ENCODE peak calls at places on chromosomes 6 and 20, in nine cellular contexts. W, J, L, A, Q, B, I, N and F are unnamed samples.

GRCh38 chr6:31049518-31049917 is 39.2 kb downstream of the MUC22 start:
- DNase-seq in W (no peak), J (no peak), L (no peak), A (no peak), Q (no peak), B (no peak), I (no peak), N (no peak), F (no peak)

GRCh38 chr6:145836767-145837166 is 22.2 kb upstream of the FBXO30 start:
- DNase-seq in W (no peak), J (no peak), L (no peak), A (no peak), Q (no peak), B (no peak), I (no peak), N (no peak), F (no peak)

GRCh38 chr6:11650711-11651110 is 113.2 kb downstream of the TMEM170B start:
- DNase-seq in W (no peak), J (no peak), L (no peak), A (no peak), Q (no peak), B (no peak), I (no peak), N (no peak), F (no peak)

GRCh38 chr6:128238248-128238647 is 282.2 kb downstream of the PTPRK start:
- DNase-seq in W (no peak), J (no peak), L (no peak), A (no peak), Q (no peak), B (no peak), I (no peak), N (no peak), F (no peak)

GRCh38 chr20:17205261-17205660 is 21.6 kb upstream of the PCSK2 start:
- DNase-seq in W (no peak), J (no peak), L (no peak), A (no peak), Q (no peak), B (no peak), I (no peak), N (no peak), F (no peak)

GRCh38 chr20:39568090-39568489 is 605.9 kb downstream of the DHX35 start:
- DNase-seq in W (no peak), J (no peak), L (no peak), A (no peak), Q (no peak), B (no peak), I (no peak), N (no peak), F (no peak)

GRCh38 chr20:9302073-9302425 is 212.3 kb upstream of the LAMP5 start:
- DNase-seq in W (no peak), J (no peak), L (no peak), A (no peak), Q (no peak), B (no peak), I (no peak), N (no peak), F (no peak)

GRCh38 chr6:26304213-26305096 is 60.5 kb upstream of the BTN3A2 start:
- DNase-seq in W (peak; percentile 44), J (no peak), L (peak; percentile 38), A (no peak), Q (no peak), B (peak; percentile 67), I (no peak), N (no peak), F (peak; percentile 54)

GRCh38 chr20:14477125-14477524 is 139.7 kb upstream of the FLRT3 start:
- DNase-seq in W (no peak), J (no peak), L (no peak), A (no peak), Q (no peak), B (peak; percentile 18), I (no peak), N (no peak), F (no peak)

GRCh38 chr20:44104807-44105517 is 82.0 kb downstream of the JPH2 start:
- DNase-seq in W (no peak), J (peak; percentile 57), L (peak; percentile 15), A (no peak), Q (no peak), B (peak; percentile 38), I (no peak), N (peak; percentile 68), F (peak; percentile 26)

GRCh38 chr6:157487110-157487773 is 106.3 kb downstream of the ZDHHC14 start:
- DNase-seq in W (no peak), J (no peak), L (no peak), A (no peak), Q (no peak), B (no peak), I (no peak), N (no peak), F (no peak)

GRCh38 chr20:635609-636338 is 17.2 kb downstream of the SRXN1 start:
- DNase-seq in W (no peak), J (no peak), L (no peak), A (no peak), Q (no peak), B (no peak), I (no peak), N (no peak), F (no peak)
- TF ChIP-seq POLR2A in W (no peak), J (no peak), L (no peak), A (no peak), Q (no peak), B (no peak), I (no peak), N (no peak), F (no peak)

GRCh38 chr20:63659370-63659769 is 1.3 kb downstream of the RTEL1 start:
- DNase-seq in W (no peak), J (no peak), L (no peak), A (no peak), Q (no peak), B (no peak), I (no peak), N (no peak), F (peak; percentile 81)
- H3K4me3 ChIP-seq in W (peak overlapping the region; percentile 68), J (peak overlapping the region; percentile 79), L (peak overlapping the region; percentile 70), A (peak overlapping the region; percentile 72), Q (peak overlapping the region; percentile 88), B (peak overlapping the region; percentile 91), I (peak overlapping the region; percentile 74), N (peak overlapping the region; percentile 62), F (no peak overlapping the region)

DNA sequence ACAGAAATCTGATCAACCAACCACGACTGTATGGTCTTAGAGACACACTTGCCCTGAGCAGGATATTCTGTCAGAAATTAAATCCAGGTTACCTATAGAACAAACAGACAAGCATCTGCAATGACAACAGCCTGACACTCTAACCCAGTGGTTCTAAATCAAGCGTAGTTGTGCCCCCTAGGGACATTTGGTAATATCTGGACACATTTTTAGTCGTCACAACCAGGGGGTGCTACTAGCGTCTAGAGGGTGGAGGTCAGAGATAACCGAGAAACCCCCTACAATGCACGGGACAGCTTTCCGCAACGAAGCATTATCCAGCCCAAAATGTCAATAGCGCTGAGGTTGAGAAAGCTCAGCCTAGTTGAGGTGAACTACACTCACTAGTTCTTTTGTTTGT is 32.3 kb downstream of the ID4 start:
- DNase-seq in W (no peak), J (no peak), L (no peak), A (no peak), Q (no peak), B (no peak), I (no peak), N (no peak), F (no peak)
- TF ChIP-seq CTCF in W (no peak), J (no peak), L (no peak), A (no peak), Q (no peak), B (no peak), I (no peak), N (no peak), F (no peak)

DNA sequence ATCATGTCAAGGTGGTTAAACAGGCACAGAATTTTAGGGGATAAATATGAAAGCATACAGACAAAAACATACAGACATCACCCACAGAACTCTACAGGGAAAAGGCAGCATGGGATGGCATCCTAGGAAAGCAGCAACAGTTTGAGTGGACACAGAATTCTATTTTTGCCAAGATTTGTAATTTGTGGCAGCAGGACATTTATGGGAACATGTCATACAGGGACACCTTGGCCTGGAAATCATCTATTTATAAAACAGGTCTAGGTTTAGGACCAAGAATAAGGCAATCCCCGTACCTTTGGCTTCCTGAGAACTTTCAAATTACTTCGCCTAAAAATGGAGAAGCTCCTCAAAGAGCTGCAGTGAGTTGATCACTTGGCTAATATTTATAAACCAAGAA is 17.5 kb downstream of the ARHGAP18 start:
- DNase-seq in W (no peak), J (no peak), L (no peak), A (no peak), Q (no peak), B (no peak), I (no peak), N (no peak), F (no peak)
- TF ChIP-seq POLR2A in W (no peak), J (no peak), L (no peak), A (no peak), Q (no peak), B (no peak), I (no peak), N (no peak), F (no peak)

DNA sequence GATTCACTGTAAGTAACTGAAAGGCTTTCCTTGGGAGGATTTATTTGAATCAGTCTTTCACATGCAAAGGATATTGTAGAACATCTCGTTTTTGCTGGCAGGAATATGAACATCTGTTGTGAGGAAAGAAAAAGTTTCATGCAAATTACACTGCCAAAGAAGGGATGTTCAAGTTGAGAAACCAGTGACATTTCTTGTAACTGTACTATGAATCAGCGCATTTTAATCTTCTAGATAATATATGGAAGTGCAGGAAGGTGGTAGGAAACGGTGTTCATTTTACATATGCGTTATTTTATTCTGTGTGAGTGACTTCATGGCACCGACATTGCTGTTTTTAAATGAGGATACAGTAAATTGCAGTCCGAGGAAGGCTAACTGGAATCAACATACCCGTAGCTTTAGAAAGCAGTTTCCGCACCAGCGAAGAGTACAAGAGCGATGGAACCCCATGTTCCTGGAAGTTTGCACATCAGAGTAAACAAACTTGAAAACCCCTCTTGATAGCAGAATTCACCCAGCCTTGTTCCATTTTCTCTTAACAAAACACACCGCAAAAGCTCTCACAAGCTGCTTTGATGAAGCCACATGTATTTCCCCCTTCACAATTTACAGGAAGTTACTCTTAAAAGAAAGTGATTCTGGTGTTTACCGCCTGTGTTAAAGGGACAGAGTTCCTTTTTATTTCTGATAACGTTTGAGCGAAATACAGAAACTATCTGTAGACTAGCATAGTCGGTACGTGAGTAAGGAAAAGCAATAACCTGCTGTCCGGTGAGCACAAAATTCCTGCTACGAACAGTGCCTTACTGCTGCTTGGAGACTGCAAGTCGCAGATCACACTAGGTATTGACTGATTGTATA is 11.5 kb downstream of the PRDM1 start:
- DNase-seq in W (no peak), J (peak; percentile 53), L (no peak), A (no peak), Q (no peak), B (no peak), I (no peak), N (peak; percentile 65), F (no peak)
- H3K4me3 ChIP-seq in W (peak overlapping the region; percentile 19), J (peak overlapping the region; percentile 35), L (peak overlapping the region; percentile 24), A (peak overlapping the region; percentile 38), Q (peak overlapping the region; percentile 49), B (peak overlapping the region; percentile 17), I (peak overlapping the region; percentile 48), N (peak overlapping the region; percentile 63), F (peak overlapping the region; percentile 7)

GRCh38 chr20:35297153-35297552 is 4.9 kb upstream of the FAM83C start:
- DNase-seq in W (no peak), J (no peak), L (no peak), A (no peak), Q (no peak), B (no peak), I (no peak), N (no peak), F (no peak)
- TF ChIP-seq CTCF in W (no peak), J (no peak), L (no peak), A (no peak), Q (no peak), B (no peak), I (no peak), N (no peak), F (no peak)